ENCODE peak calls at places on chromosomes 7 and 10, in ten cellular contexts. S, I, B, C, V, X, L, R, Z and K are unnamed samples. For H3K9me2, the result is how much of the 10 kb centered on the place peaks cover.

GRCh38 chr10:78805176-78805575 is 263.6 kb upstream of the ZMIZ1 start:
- DNase-seq in S (no peak), I (peak), B (peak), C (peak), V (peak), X (peak), L (no peak), R (no peak), Z (no peak), K (no peak)

GRCh38 chr7:38232475-38233366 is 40.7 kb downstream of the TARP start:
- DNase-seq in S (no peak), I (no peak), B (no peak), C (no peak), V (no peak), X (no peak), L (no peak), R (no peak), Z (no peak), K (no peak)

GRCh38 chr10:95279042-95279820 is 11.6 kb downstream of the PDLIM1 start:
- DNase-seq in S (no peak), I (no peak), B (peak), C (no peak), V (peak), X (no peak), L (no peak), R (no peak), Z (no peak), K (no peak)

GRCh38 chr7:112279042-112279441 is 72.5 kb downstream of the ZNF277 start:
- DNase-seq in S (no peak), I (no peak), B (no peak), C (no peak), V (no peak), X (no peak), L (no peak), R (no peak), Z (no peak), K (no peak)

GRCh38 chr7:50329775-50330174 is 25.3 kb downstream of the IKZF1 start:
- DNase-seq in S (no peak), I (no peak), B (no peak), C (no peak), V (no peak), X (no peak), L (no peak), R (no peak), Z (peak), K (peak)

GRCh38 chr7:150570712-150571465 is 3.7 kb downstream of the GIMAP4 start:
- DNase-seq in S (no peak), I (no peak), B (no peak), C (no peak), V (no peak), X (no peak), L (no peak), R (no peak), Z (no peak), K (no peak)

GRCh38 chr7:1086588-1087461 is 1.1 kb upstream of the GPER1 start:
- DNase-seq in S (peak), I (peak), B (peak), C (no peak), V (peak), X (peak), L (no peak), R (peak), Z (peak), K (peak)

GRCh38 chr7:2200584-2200980 is 32.2 kb downstream of the MAD1L1 start:
- DNase-seq in S (no peak), I (no peak), B (no peak), C (no peak), V (no peak), X (no peak), L (no peak), R (no peak), Z (no peak), K (no peak)

GRCh38 chr10:109993551-109993950 is 14.2 kb upstream of the ADD3 start:
- DNase-seq in S (no peak), I (no peak), B (no peak), C (no peak), V (no peak), X (no peak), L (no peak), R (no peak), Z (no peak), K (no peak)

GRCh38 chr7:116552616-116553015 is 27.8 kb downstream of the CAV1 start:
- DNase-seq in S (peak), I (no peak), B (peak), C (no peak), V (peak), X (no peak), L (no peak), R (no peak), Z (no peak), K (no peak)

GRCh38 chr7:77935652-77936348 is 137.2 kb downstream of the PHTF2 start:
- DNase-seq in S (no peak), I (no peak), B (peak), C (no peak), V (peak), X (no peak), L (no peak), R (no peak), Z (peak), K (peak)

GRCh38 chr7:141700848-141701371 is 1.1 kb downstream of the DENND11 start:
- DNase-seq in S (no peak), I (peak), B (no peak), C (no peak), V (peak), X (no peak), L (no peak), R (peak), Z (peak), K (no peak)

GRCh38 chr10:122302315-122302714 is 31.2 kb downstream of the BTBD16 start:
- DNase-seq in S (no peak), I (no peak), B (no peak), C (no peak), V (no peak), X (no peak), L (no peak), R (no peak), Z (no peak), K (no peak)

GRCh38 chr10:18229839-18230238 is 89.6 kb downstream of the CACNB2 start:
- DNase-seq in S (no peak), I (no peak), B (peak), C (no peak), V (peak), X (no peak), L (no peak), R (no peak), Z (no peak), K (no peak)

GRCh38 chr7:142594078-142594477 is 155.2 kb upstream of the PRSS1 start:
- DNase-seq in S (no peak), I (no peak), B (no peak), C (no peak), V (no peak), X (no peak), L (no peak), R (no peak), Z (no peak), K (no peak)

GRCh38 chr10:131205556-131205955 is 106.0 kb downstream of the TCERG1L start:
- DNase-seq in S (no peak), I (no peak), B (no peak), C (no peak), V (no peak), X (no peak), L (no peak), R (no peak), Z (no peak), K (no peak)

GRCh38 chr10:128994598-128995143 is 472.4 kb upstream of the MGMT start:
- DNase-seq in S (no peak), I (no peak), B (no peak), C (no peak), V (no peak), X (no peak), L (no peak), R (no peak), Z (no peak), K (no peak)

GRCh38 chr7:45920543-45921380 is at the start of gene IGFBP3:
- DNase-seq in S (no peak), I (peak), B (peak), C (peak), V (peak), X (peak), L (peak), R (peak), Z (no peak), K (no peak)

GRCh38 chr7:28528899-28529298 is 116.6 kb downstream of the CREB5 start:
- DNase-seq in S (no peak), I (no peak), B (no peak), C (no peak), V (peak), X (no peak), L (no peak), R (no peak), Z (no peak), K (no peak)

GRCh38 chr7:99379043-99379577 is 4.6 kb downstream of the ARPC1B start:
- DNase-seq in S (no peak), I (no peak), B (peak), C (no peak), V (peak), X (peak), L (peak), R (no peak), Z (peak), K (peak)

GRCh38 chr10:123496336-123496735 is 169.8 kb upstream of the GPR26 start:
- DNase-seq in S (no peak), I (no peak), B (no peak), C (no peak), V (peak), X (no peak), L (no peak), R (no peak), Z (no peak), K (no peak)

GRCh38 chr10:93566435-93567276 is at the start of gene FFAR4:
- DNase-seq in S (no peak), I (peak), B (peak), C (peak), V (peak), X (peak), L (no peak), R (peak), Z (no peak), K (no peak)

GRCh38 chr7:79668292-79668691 is 214.8 kb upstream of the MAGI2 start:
- DNase-seq in S (no peak), I (no peak), B (no peak), C (no peak), V (peak), X (no peak), L (no peak), R (no peak), Z (no peak), K (no peak)

GRCh38 chr7:18508441-18509427 is 13.2 kb downstream of the HDAC9 start:
- DNase-seq in S (peak), I (no peak), B (peak), C (peak), V (peak), X (peak), L (peak), R (peak), Z (no peak), K (no peak)

GRCh38 chr10:12597800-12598750 is 248.7 kb downstream of the CAMK1D start:
- DNase-seq in S (no peak), I (no peak), B (no peak), C (no peak), V (no peak), X (no peak), L (no peak), R (no peak), Z (no peak), K (no peak)

GRCh38 chr7:138063400-138063799 is 12.9 kb upstream of the AKR1D1 start:
- DNase-seq in S (no peak), I (no peak), B (no peak), C (no peak), V (no peak), X (no peak), L (no peak), R (no peak), Z (no peak), K (no peak)

GRCh38 chr10:5534880-5535856 is 10.4 kb downstream of the CALML3 start:
- DNase-seq in S (no peak), I (no peak), B (no peak), C (peak), V (peak), X (no peak), L (no peak), R (no peak), Z (no peak), K (no peak)

GRCh38 chr10:45470098-45471012 is 96.3 kb downstream of the ALOX5 start:
- DNase-seq in S (no peak), I (peak), B (peak), C (peak), V (peak), X (peak), L (no peak), R (peak), Z (peak), K (no peak)

GRCh38 chr7:1940402-1940786 is 270.3 kb downstream of the ELFN1 start:
- DNase-seq in S (no peak), I (no peak), B (no peak), C (no peak), V (peak), X (no peak), L (no peak), R (no peak), Z (peak), K (peak)

DNA sequence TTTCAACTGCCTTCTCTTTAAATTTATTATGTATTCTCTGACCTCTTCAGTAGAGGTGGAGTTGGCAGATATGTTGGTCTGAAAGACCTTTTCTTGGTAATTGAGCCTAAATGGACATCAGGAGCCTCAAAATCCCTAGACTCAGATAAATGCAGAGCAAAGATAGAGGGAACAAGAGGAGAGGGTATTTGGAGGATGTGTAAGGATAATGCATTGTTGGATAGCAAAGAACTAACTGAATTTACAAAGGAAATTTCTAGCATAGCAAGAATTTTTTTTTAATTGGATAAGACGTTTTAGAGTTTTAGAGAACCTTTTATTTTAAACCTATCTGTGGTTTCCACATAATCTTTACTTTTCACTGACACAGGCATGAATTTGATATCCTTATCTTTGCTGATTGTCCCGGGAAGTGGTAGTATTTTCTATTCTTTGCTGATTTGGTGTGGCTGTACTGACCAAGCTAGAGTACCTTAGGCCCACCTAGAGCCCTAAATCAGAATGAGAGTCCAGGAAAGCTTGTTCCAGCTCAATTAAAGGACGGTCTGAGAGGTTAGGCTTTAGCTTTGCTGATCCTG is 91.3 kb downstream of the NRF1 start:
- DNase-seq in S (no peak), I (no peak), B (no peak), C (no peak), V (no peak), X (no peak), L (no peak), R (no peak), Z (no peak), K (no peak)
- H3K9me2 ChIP-seq in S (under half), I (under half), B (under half), C (under half), V (under half), X (under half), L (under half), R (under half), Z (under half), K (under half)

DNA sequence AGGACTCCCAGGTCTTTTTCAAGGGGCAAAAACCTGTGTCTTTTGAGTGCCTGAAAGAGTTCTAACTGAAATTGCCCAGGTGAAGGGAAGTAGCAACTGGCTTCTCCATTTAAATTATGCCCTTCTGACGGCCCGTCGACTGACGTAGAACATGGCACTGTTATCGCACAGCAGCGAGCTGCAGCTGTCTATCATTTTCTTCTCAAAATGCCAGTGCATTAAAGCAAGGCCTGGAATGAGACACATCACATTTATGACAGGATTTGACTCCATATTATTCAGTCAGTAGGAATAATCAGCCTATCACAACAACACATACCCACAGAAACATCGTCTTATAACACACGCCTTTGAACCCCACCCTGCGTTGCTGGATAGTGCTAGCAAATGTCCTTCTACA is 69.7 kb downstream of the CELF2 start:
- DNase-seq in S (no peak), I (no peak), B (no peak), C (no peak), V (no peak), X (no peak), L (no peak), R (no peak), Z (no peak), K (no peak)
- H3K4me3 ChIP-seq in S (no peak), I (no peak), B (no peak), C (no peak), V (no peak), X (no peak), L (no peak), R (no peak), Z (no peak), K (no peak)

DNA sequence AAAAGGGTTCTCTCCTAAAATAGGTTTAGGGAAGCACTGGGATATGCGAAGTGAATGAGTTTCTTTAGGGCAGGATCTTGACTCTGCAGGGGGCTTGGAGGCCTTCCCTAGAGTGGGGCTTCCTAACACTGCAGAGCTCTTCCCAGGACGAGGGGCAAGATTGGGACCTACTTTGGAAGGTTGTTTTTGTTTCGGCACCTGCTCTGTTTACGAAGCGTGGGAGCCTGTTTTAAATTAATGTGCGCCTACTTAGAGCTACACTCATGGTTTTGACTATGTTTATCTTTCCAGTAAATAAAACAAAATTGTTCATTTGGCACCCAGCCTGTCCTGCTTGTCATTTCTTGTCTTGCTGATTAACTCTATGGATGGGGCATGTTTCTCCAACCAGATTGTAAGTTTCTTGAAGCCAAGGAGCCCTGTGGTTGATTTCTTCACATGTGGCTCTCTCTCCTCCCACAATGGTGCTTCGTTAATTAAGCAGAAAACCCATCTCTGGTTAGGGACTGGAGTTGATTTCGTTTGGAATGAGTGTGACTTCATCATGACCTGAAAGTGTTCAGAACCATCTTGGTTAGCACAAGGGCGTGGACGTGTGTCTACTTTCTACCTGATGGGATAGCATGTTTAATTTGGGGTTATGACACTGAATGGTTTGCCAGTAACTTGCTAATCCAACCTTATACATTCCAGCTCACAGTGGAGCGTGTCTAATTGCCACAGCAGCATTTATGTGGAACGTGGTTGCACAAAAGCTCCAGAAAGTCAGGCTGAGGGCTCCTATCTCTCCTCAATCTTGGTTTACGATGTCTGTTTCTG is 98.1 kb downstream of the TCF7L2 start:
- DNase-seq in S (no peak), I (no peak), B (no peak), C (no peak), V (no peak), X (no peak), L (no peak), R (peak), Z (no peak), K (no peak)
- H3K9me2 ChIP-seq in S (under half), I (under half), B (under half), C (under half), V (under half), X (under half), L (under half), R (under half), Z (under half), K (under half)

DNA sequence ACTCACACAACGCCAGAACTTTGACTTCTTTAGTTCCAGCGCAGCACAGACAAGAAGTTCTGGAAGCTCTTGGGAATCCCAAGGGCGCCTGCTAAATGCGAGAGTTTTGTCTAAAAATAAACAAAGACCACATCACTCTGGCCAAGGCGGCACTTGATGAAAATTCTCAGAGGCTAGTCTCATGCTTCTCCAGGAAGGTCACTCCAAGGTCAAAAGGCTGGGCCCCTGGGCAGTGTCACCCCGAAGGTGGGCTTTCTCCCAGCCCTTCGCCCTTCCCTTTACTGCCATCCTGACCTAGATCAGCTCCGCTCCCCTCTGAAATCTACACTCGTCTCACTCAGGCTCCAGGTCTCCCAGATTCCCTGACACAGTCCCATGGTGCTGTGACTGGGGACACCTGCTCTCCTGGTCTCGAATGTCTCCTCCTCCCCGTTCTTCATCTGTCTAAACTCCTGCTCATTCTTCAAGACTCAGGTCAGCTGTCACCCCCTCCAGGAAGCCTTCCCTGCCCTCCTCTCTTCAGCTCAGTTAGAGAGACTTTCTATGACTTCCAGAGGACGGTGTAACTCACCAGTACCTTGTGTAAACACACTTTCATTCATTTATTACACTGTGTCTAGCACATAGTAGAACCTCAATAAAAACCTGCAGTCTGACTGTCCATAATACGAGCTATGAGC is 10.5 kb downstream of the FAM53B start:
- DNase-seq in S (no peak), I (no peak), B (no peak), C (no peak), V (no peak), X (no peak), L (peak), R (no peak), Z (no peak), K (no peak)
- H3K4me3 ChIP-seq in S (no peak), I (no peak), B (no peak), C (no peak), V (no peak), X (no peak), L (no peak), R (no peak), Z (no peak), K (no peak)